ENCODE peak calls at places on chromosomes 11 and 22, in five cellular contexts. B is T-helper 9 cell, R is suprapubic skin, Q is iPS-NIHi11, E is endodermal cell. G is an unnamed sample.

GRCh38 chr11:86519064-86519911 is 144.6 kb downstream of the CCDC81 start:
- DNase-seq in Q (no peak), R (no peak), B (no peak), E (no peak), G (peak)

GRCh38 chr11:95231881-95232605 is 1.0 kb upstream of the SESN3 start:
- DNase-seq in B (peak), Q (peak), R (peak), E (peak), G (peak)

GRCh38 chr11:65442952-65443351 is 20.4 kb downstream of the NEAT1 start:
- DNase-seq in R (peak), Q (no peak), B (no peak), E (peak), G (no peak)

GRCh38 chr11:126257764-126258163 is 10.9 kb downstream of the SRPRA start:
- DNase-seq in E (no peak), B (no peak), R (no peak), Q (no peak), G (no peak)

GRCh38 chr11:20669833-20670684 is 673 bp downstream of the NELL1 start:
- DNase-seq in B (no peak), Q (peak), E (peak), R (no peak), G (no peak)

GRCh38 chr11:92482502-92482901 is 257.9 kb downstream of the FAT3 start:
- DNase-seq in R (no peak), Q (peak), B (no peak), E (peak), G (no peak)

GRCh38 chr11:132972565-132972964 is 559.7 kb downstream of the OPCML start:
- DNase-seq in E (no peak), R (no peak), B (no peak), Q (no peak), G (peak)

GRCh38 chr11:75287579-75287978 is 47.0 kb downstream of the TPBGL start:
- DNase-seq in Q (no peak), B (no peak), R (no peak), E (no peak), G (no peak)

GRCh38 chr11:125371451-125371935 is 124.6 kb downstream of the FEZ1 start:
- DNase-seq in Q (peak), B (no peak), E (peak), R (no peak), G (peak)

GRCh38 chr11:76752321-76753175 is 30.6 kb upstream of the TSKU start:
- DNase-seq in E (peak), Q (peak), B (no peak), R (peak), G (no peak)

GRCh38 chr22:40010752-40011145 is 16.0 kb downstream of the FAM83F start:
- DNase-seq in B (no peak), E (no peak), Q (no peak), R (no peak), G (no peak)

GRCh38 chr11:1682225-1682901 is 14.6 kb upstream of the KRTAP5-6 start:
- DNase-seq in R (no peak), B (no peak), Q (no peak), E (peak), G (no peak)

GRCh38 chr11:73185680-73186293 is 32.3 kb upstream of the P2RY2 start:
- DNase-seq in E (no peak), Q (no peak), B (no peak), R (no peak), G (peak)

GRCh38 chr11:16392646-16393045 is 36.3 kb upstream of the SOX6 start:
- DNase-seq in Q (no peak), E (no peak), R (no peak), B (no peak), G (no peak)

GRCh38 chr22:44625421-44625760 is 76.6 kb upstream of the PRR5 start:
- DNase-seq in E (peak), B (no peak), Q (no peak), R (no peak), G (no peak)